ENCODE peak calls at places on chromosomes 3 and 15, in ten cellular contexts. One of them, this sample, is unnamed.

GRCh38 chr15:75666823-75667501 is 19.2 kb downstream of the SNX33 start:
- DNase-seq in caudate nucleus: no peak
- DNase-seq in naive thymus-derived CD8-positive, alpha-beta T cell: no peak
- DNase-seq in K562: no peak
- DNase-seq in AG08395: peak; percentile 97
- DNase-seq in neuronal stem cell: no peak
- DNase-seq in head of caudate nucleus: no peak
- DNase-seq in GOT3: peak; percentile 84
- DNase-seq in neural crest cell: no peak
- DNase-seq in RWPE1: peak; percentile 99
- DNase-seq in this sample: no peak

GRCh38 chr3:106457278-106458210 is 588.7 kb upstream of the CBLB start:
- DNase-seq in caudate nucleus: no peak
- DNase-seq in naive thymus-derived CD8-positive, alpha-beta T cell: no peak
- DNase-seq in K562: no peak
- DNase-seq in AG08395: peak; percentile 89
- DNase-seq in neuronal stem cell: no peak
- DNase-seq in head of caudate nucleus: peak; percentile 25
- DNase-seq in GOT3: peak; percentile 10
- DNase-seq in neural crest cell: no peak
- DNase-seq in RWPE1: peak; percentile 16
- DNase-seq in this sample: no peak

GRCh38 chr3:5186854-5187151 is 704 bp upstream of the EDEM1 start:
- DNase-seq in caudate nucleus: no peak
- DNase-seq in naive thymus-derived CD8-positive, alpha-beta T cell: no peak
- DNase-seq in K562: no peak
- DNase-seq in AG08395: peak; percentile 25
- DNase-seq in neuronal stem cell: no peak
- DNase-seq in head of caudate nucleus: no peak
- DNase-seq in GOT3: no peak
- DNase-seq in neural crest cell: no peak
- DNase-seq in RWPE1: peak; percentile 10
- DNase-seq in this sample: no peak

GRCh38 chr3:161851941-161852566 is 355.4 kb downstream of the OTOL1 start:
- DNase-seq in caudate nucleus: peak; percentile 3
- DNase-seq in naive thymus-derived CD8-positive, alpha-beta T cell: no peak
- DNase-seq in K562: peak; percentile 25
- DNase-seq in AG08395: peak; percentile 53
- DNase-seq in neuronal stem cell: peak; percentile 37
- DNase-seq in head of caudate nucleus: peak; percentile 41
- DNase-seq in GOT3: no peak
- DNase-seq in neural crest cell: peak; percentile 56
- DNase-seq in RWPE1: peak; percentile 28
- DNase-seq in this sample: no peak

GRCh38 chr3:67648701-67649100 is 5.7 kb downstream of the SUCLG2 start:
- DNase-seq in caudate nucleus: no peak
- DNase-seq in naive thymus-derived CD8-positive, alpha-beta T cell: no peak
- DNase-seq in K562: no peak
- DNase-seq in AG08395: no peak
- DNase-seq in neuronal stem cell: no peak
- DNase-seq in head of caudate nucleus: no peak
- DNase-seq in GOT3: no peak
- DNase-seq in neural crest cell: no peak
- DNase-seq in RWPE1: no peak
- DNase-seq in this sample: no peak

GRCh38 chr3:194206375-194206774 is 70.4 kb downstream of the HES1 start:
- DNase-seq in caudate nucleus: no peak
- DNase-seq in naive thymus-derived CD8-positive, alpha-beta T cell: no peak
- DNase-seq in K562: no peak
- DNase-seq in AG08395: no peak
- DNase-seq in neuronal stem cell: no peak
- DNase-seq in head of caudate nucleus: no peak
- DNase-seq in GOT3: no peak
- DNase-seq in neural crest cell: no peak
- DNase-seq in RWPE1: no peak
- DNase-seq in this sample: no peak

GRCh38 chr3:15654891-15655290 is 53.3 kb downstream of the BTD start:
- DNase-seq in caudate nucleus: peak; percentile 36
- DNase-seq in naive thymus-derived CD8-positive, alpha-beta T cell: no peak
- DNase-seq in K562: no peak
- DNase-seq in AG08395: no peak
- DNase-seq in neuronal stem cell: no peak
- DNase-seq in head of caudate nucleus: peak; percentile 73
- DNase-seq in GOT3: no peak
- DNase-seq in neural crest cell: no peak
- DNase-seq in RWPE1: no peak
- DNase-seq in this sample: peak; percentile 40

GRCh38 chr15:77974098-77974414 is 103.5 kb downstream of the TBC1D2B start:
- DNase-seq in caudate nucleus: peak; percentile 39
- DNase-seq in naive thymus-derived CD8-positive, alpha-beta T cell: no peak
- DNase-seq in K562: no peak
- DNase-seq in AG08395: peak; percentile 79
- DNase-seq in neuronal stem cell: no peak
- DNase-seq in head of caudate nucleus: peak; percentile 78
- DNase-seq in GOT3: no peak
- DNase-seq in neural crest cell: no peak
- DNase-seq in RWPE1: no peak
- DNase-seq in this sample: peak; percentile 74

GRCh38 chr15:85379403-85380131 is 836 bp upstream of the AKAP13 start:
- DNase-seq in caudate nucleus: no peak
- DNase-seq in naive thymus-derived CD8-positive, alpha-beta T cell: peak; percentile 22
- DNase-seq in K562: no peak
- DNase-seq in AG08395: peak; percentile 13
- DNase-seq in neuronal stem cell: no peak
- DNase-seq in head of caudate nucleus: no peak
- DNase-seq in GOT3: no peak
- DNase-seq in neural crest cell: no peak
- DNase-seq in RWPE1: no peak
- DNase-seq in this sample: no peak

GRCh38 chr3:195450731-195451229 is 8.0 kb upstream of the ACAP2 start:
- DNase-seq in caudate nucleus: no peak
- DNase-seq in naive thymus-derived CD8-positive, alpha-beta T cell: no peak
- DNase-seq in K562: no peak
- DNase-seq in AG08395: peak; percentile 46
- DNase-seq in neuronal stem cell: no peak
- DNase-seq in head of caudate nucleus: no peak
- DNase-seq in GOT3: no peak
- DNase-seq in neural crest cell: no peak
- DNase-seq in RWPE1: no peak
- DNase-seq in this sample: no peak

GRCh38 chr15:69789648-69790393 is 307.9 kb downstream of the TLE3 start:
- DNase-seq in caudate nucleus: no peak
- DNase-seq in naive thymus-derived CD8-positive, alpha-beta T cell: no peak
- DNase-seq in K562: no peak
- DNase-seq in AG08395: no peak
- DNase-seq in neuronal stem cell: no peak
- DNase-seq in head of caudate nucleus: no peak
- DNase-seq in GOT3: no peak
- DNase-seq in neural crest cell: no peak
- DNase-seq in RWPE1: no peak
- DNase-seq in this sample: no peak

GRCh38 chr3:12439161-12439560 is 45.1 kb upstream of the TSEN2 start:
- DNase-seq in caudate nucleus: no peak
- DNase-seq in naive thymus-derived CD8-positive, alpha-beta T cell: no peak
- DNase-seq in K562: no peak
- DNase-seq in AG08395: no peak
- DNase-seq in neuronal stem cell: no peak
- DNase-seq in head of caudate nucleus: no peak
- DNase-seq in GOT3: no peak
- DNase-seq in neural crest cell: no peak
- DNase-seq in RWPE1: no peak
- DNase-seq in this sample: no peak